ENCODE peak calls at places on chromosomes 6 and 20, in seven cellular contexts. One of them, this sample, is unnamed.

GRCh38 chr6:24440897-24441598 is 38.3 kb downstream of the MRS2 start:
- DNase-seq in esophagus squamous epithelium: no peak
- DNase-seq in thoracic aorta: no peak
- DNase-seq in IMR-90: no peak
- DNase-seq in MM.1S: no peak
- DNase-seq in cardiac muscle cell: no peak
- DNase-seq in neural progenitor cell: no peak
- DNase-seq in this sample: no peak

GRCh38 chr20:38229376-38230252 is 30.9 kb downstream of the KIAA1755 start:
- DNase-seq in MM.1S: no peak
- DNase-seq in thoracic aorta: no peak
- DNase-seq in IMR-90: no peak
- DNase-seq in esophagus squamous epithelium: no peak
- DNase-seq in neural progenitor cell: peak; percentile 46
- DNase-seq in cardiac muscle cell: peak; percentile 52
- DNase-seq in this sample: no peak

GRCh38 chr6:149515494-149515893 is 30.3 kb downstream of the PPIL4 start:
- DNase-seq in neural progenitor cell: no peak
- DNase-seq in MM.1S: no peak
- DNase-seq in esophagus squamous epithelium: no peak
- DNase-seq in thoracic aorta: no peak
- DNase-seq in IMR-90: no peak
- DNase-seq in cardiac muscle cell: no peak
- DNase-seq in this sample: no peak

GRCh38 chr6:155505560-155505959 is 49.9 kb upstream of the NOX3 start:
- DNase-seq in neural progenitor cell: no peak
- DNase-seq in esophagus squamous epithelium: no peak
- DNase-seq in thoracic aorta: no peak
- DNase-seq in MM.1S: no peak
- DNase-seq in IMR-90: no peak
- DNase-seq in cardiac muscle cell: no peak
- DNase-seq in this sample: no peak

GRCh38 chr6:106300944-106301343 is 24.6 kb downstream of the ATG5 start:
- DNase-seq in esophagus squamous epithelium: no peak
- DNase-seq in cardiac muscle cell: peak; percentile 61
- DNase-seq in IMR-90: peak; percentile 65
- DNase-seq in thoracic aorta: no peak
- DNase-seq in MM.1S: peak; percentile 39
- DNase-seq in neural progenitor cell: peak; percentile 11
- DNase-seq in this sample: no peak

GRCh38 chr20:645318-646106 is 7.5 kb downstream of the SRXN1 start:
- DNase-seq in neural progenitor cell: peak; percentile 86
- DNase-seq in IMR-90: peak; percentile 57
- DNase-seq in MM.1S: peak; percentile 73
- DNase-seq in esophagus squamous epithelium: no peak
- DNase-seq in cardiac muscle cell: peak; percentile 75
- DNase-seq in thoracic aorta: no peak
- DNase-seq in this sample: peak; percentile 63

GRCh38 chr6:37501632-37502466 is 2.2 kb upstream of the CCDC167 start:
- DNase-seq in esophagus squamous epithelium: no peak
- DNase-seq in IMR-90: no peak
- DNase-seq in MM.1S: no peak
- DNase-seq in thoracic aorta: no peak
- DNase-seq in neural progenitor cell: no peak
- DNase-seq in cardiac muscle cell: no peak
- DNase-seq in this sample: peak; percentile 45

GRCh38 chr20:63594043-63594561 is 20.1 kb upstream of the HELZ2 start:
- DNase-seq in neural progenitor cell: no peak
- DNase-seq in cardiac muscle cell: peak; percentile 72
- DNase-seq in esophagus squamous epithelium: no peak
- DNase-seq in thoracic aorta: no peak
- DNase-seq in IMR-90: peak; percentile 53
- DNase-seq in MM.1S: no peak
- DNase-seq in this sample: no peak

GRCh38 chr6:1590580-1590979 is 19.1 kb upstream of the FOXC1 start:
- DNase-seq in MM.1S: no peak
- DNase-seq in thoracic aorta: no peak
- DNase-seq in cardiac muscle cell: no peak
- DNase-seq in neural progenitor cell: no peak
- DNase-seq in esophagus squamous epithelium: no peak
- DNase-seq in IMR-90: no peak
- DNase-seq in this sample: no peak

GRCh38 chr20:45470262-45470931 is 844 bp downstream of the WFDC2 start:
- DNase-seq in MM.1S: peak; percentile 42
- DNase-seq in cardiac muscle cell: peak; percentile 25
- DNase-seq in neural progenitor cell: peak; percentile 65
- DNase-seq in esophagus squamous epithelium: no peak
- DNase-seq in thoracic aorta: no peak
- DNase-seq in IMR-90: no peak
- DNase-seq in this sample: peak; percentile 27

GRCh38 chr20:45467172-45467571 is 2.4 kb upstream of the WFDC2 start:
- DNase-seq in esophagus squamous epithelium: no peak
- DNase-seq in thoracic aorta: no peak
- DNase-seq in IMR-90: no peak
- DNase-seq in MM.1S: no peak
- DNase-seq in cardiac muscle cell: no peak
- DNase-seq in neural progenitor cell: no peak
- DNase-seq in this sample: no peak

GRCh38 chr20:45470939-45471338 is 1.4 kb downstream of the WFDC2 start:
- DNase-seq in esophagus squamous epithelium: no peak
- DNase-seq in thoracic aorta: no peak
- DNase-seq in cardiac muscle cell: peak; percentile 23
- DNase-seq in MM.1S: peak; percentile 23
- DNase-seq in neural progenitor cell: peak; percentile 33
- DNase-seq in IMR-90: no peak
- DNase-seq in this sample: no peak

GRCh38 chr20:45467861-45468260 is 1.7 kb upstream of the WFDC2 start:
- DNase-seq in cardiac muscle cell: no peak
- DNase-seq in IMR-90: no peak
- DNase-seq in MM.1S: no peak
- DNase-seq in thoracic aorta: no peak
- DNase-seq in neural progenitor cell: no peak
- DNase-seq in esophagus squamous epithelium: no peak
- DNase-seq in this sample: no peak

GRCh38 chr20:45469336-45470261 is at the start of gene WFDC2:
- DNase-seq in thoracic aorta: no peak
- DNase-seq in neural progenitor cell: peak; percentile 69
- DNase-seq in esophagus squamous epithelium: no peak
- DNase-seq in cardiac muscle cell: no peak
- DNase-seq in IMR-90: no peak
- DNase-seq in MM.1S: no peak
- DNase-seq in this sample: no peak
- H3K27ac ChIP-seq in thoracic aorta: no peak within 1 kb of the TSS
- H3K27ac ChIP-seq in neural progenitor cell: no peak within 1 kb of the TSS
- H3K27ac ChIP-seq in esophagus squamous epithelium: peak within 1 kb of the TSS; percentile 64
- H3K27ac ChIP-seq in cardiac muscle cell: no peak within 1 kb of the TSS
- H3K27ac ChIP-seq in IMR-90: no peak within 1 kb of the TSS
- H3K27ac ChIP-seq in MM.1S: no peak within 1 kb of the TSS
- H3K27ac ChIP-seq in this sample: no peak within 1 kb of the TSS

GRCh38 chr6:160768101-160768500 is 66.1 kb downstream of the PLG start:
- DNase-seq in neural progenitor cell: no peak
- DNase-seq in MM.1S: no peak
- DNase-seq in esophagus squamous epithelium: no peak
- DNase-seq in thoracic aorta: no peak
- DNase-seq in IMR-90: no peak
- DNase-seq in cardiac muscle cell: no peak
- DNase-seq in this sample: no peak

GRCh38 chr6:160765412-160765811 is 63.4 kb downstream of the PLG start:
- DNase-seq in cardiac muscle cell: no peak
- DNase-seq in IMR-90: no peak
- DNase-seq in neural progenitor cell: no peak
- DNase-seq in esophagus squamous epithelium: no peak
- DNase-seq in MM.1S: no peak
- DNase-seq in thoracic aorta: no peak
- DNase-seq in this sample: no peak

GRCh38 chr6:160766657-160767018 is 64.6 kb downstream of the PLG start:
- DNase-seq in cardiac muscle cell: no peak
- DNase-seq in MM.1S: no peak
- DNase-seq in thoracic aorta: no peak
- DNase-seq in esophagus squamous epithelium: no peak
- DNase-seq in IMR-90: no peak
- DNase-seq in neural progenitor cell: no peak
- DNase-seq in this sample: no peak

GRCh38 chr6:160767019-160767646 is 65.1 kb downstream of the PLG start:
- DNase-seq in cardiac muscle cell: peak; percentile 74
- DNase-seq in IMR-90: no peak
- DNase-seq in neural progenitor cell: peak; percentile 86
- DNase-seq in esophagus squamous epithelium: no peak
- DNase-seq in thoracic aorta: no peak
- DNase-seq in MM.1S: peak; percentile 65
- DNase-seq in this sample: peak; percentile 8

DNA sequence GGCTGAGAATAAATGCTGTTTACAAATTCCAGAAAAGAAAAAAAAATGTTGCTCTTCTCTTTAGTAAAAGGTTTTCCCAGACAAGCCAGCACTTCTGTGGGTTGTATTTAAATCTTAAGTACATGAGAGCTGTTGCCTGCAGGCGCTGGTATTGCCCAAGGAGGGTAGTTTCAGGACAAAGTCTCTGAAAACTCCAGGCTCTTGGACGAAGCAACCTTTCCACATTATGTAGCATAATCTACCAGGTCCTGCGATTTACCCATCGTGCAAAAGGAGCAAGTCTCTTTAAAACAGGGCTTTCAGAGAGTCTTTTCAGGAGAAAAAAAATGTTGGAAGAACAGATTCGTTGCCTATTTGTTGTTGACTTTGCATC is 65.6 kb downstream of the PLG start:
- DNase-seq in esophagus squamous epithelium: no peak
- DNase-seq in cardiac muscle cell: no peak
- DNase-seq in IMR-90: no peak
- DNase-seq in MM.1S: no peak
- DNase-seq in thoracic aorta: no peak
- DNase-seq in neural progenitor cell: no peak
- DNase-seq in this sample: no peak
- H3K4me3 ChIP-seq in esophagus squamous epithelium: peak overlapping the region; percentile 56
- H3K4me3 ChIP-seq in cardiac muscle cell: no peak overlapping the region
- H3K4me3 ChIP-seq in IMR-90: no peak overlapping the region
- H3K4me3 ChIP-seq in MM.1S: no peak overlapping the region
- H3K4me3 ChIP-seq in thoracic aorta: peak overlapping the region; percentile 74
- H3K4me3 ChIP-seq in neural progenitor cell: peak overlapping the region; percentile 60
- H3K4me3 ChIP-seq in this sample: no peak overlapping the region

DNA sequence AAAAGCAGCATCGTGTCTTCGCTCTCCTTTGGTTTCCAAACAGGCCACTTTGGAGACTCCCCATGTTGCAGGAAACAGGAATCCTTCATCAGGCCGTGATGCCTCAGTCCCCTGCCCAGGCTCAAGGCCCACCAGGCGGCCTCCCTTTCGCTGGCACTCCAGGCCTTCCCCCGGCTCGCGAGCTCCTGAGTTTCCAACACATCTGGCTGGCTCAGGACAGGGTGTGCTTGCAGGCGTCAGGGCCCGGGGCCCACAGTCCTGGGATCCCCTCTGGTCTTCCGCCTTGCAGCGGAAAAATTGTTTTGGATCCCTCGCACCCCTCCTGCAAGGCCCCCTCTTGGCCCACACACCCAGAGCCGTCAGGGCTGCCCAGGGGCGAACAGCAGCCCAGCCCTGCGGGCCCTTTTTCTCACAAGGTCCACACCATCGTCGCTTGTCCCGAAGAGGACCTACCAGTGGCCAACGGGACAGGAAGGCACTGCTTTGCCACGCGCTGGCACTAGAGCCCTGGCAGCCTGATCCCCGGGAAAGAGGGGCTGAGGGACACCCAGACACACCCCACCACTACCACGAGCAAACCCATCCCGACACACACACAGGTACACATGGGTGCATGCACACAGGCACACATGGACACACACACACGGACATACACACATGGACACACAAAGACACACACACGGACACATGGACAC is 1930.9 kb upstream of the DEFB115 start:
- DNase-seq in cardiac muscle cell: no peak
- DNase-seq in esophagus squamous epithelium: no peak
- DNase-seq in thoracic aorta: no peak
- DNase-seq in IMR-90: no peak
- DNase-seq in neural progenitor cell: no peak
- DNase-seq in MM.1S: no peak
- DNase-seq in this sample: no peak
- H3K9me3 ChIP-seq in cardiac muscle cell: no peaks in the 10 kb centered on the region
- H3K9me3 ChIP-seq in esophagus squamous epithelium: peaks cover 24% of the 10 kb centered on the region
- H3K9me3 ChIP-seq in thoracic aorta: no peaks in the 10 kb centered on the region
- H3K9me3 ChIP-seq in IMR-90: peaks cover 29% of the 10 kb centered on the region
- H3K9me3 ChIP-seq in neural progenitor cell: peaks cover 2% of the 10 kb centered on the region
- H3K9me3 ChIP-seq in MM.1S: no peaks in the 10 kb centered on the region
- H3K9me3 ChIP-seq in this sample: no peaks in the 10 kb centered on the region

GRCh38 chr6:93177918-93178317 is 241.4 kb downstream of the EPHA7 start:
- DNase-seq in esophagus squamous epithelium: no peak
- DNase-seq in MM.1S: no peak
- DNase-seq in neural progenitor cell: no peak
- DNase-seq in IMR-90: no peak
- DNase-seq in thoracic aorta: no peak
- DNase-seq in cardiac muscle cell: no peak
- DNase-seq in this sample: no peak
- H3K27ac ChIP-seq in esophagus squamous epithelium: no peak overlapping the region
- H3K27ac ChIP-seq in MM.1S: no peak overlapping the region
- H3K27ac ChIP-seq in neural progenitor cell: no peak overlapping the region
- H3K27ac ChIP-seq in IMR-90: no peak overlapping the region
- H3K27ac ChIP-seq in thoracic aorta: no peak overlapping the region
- H3K27ac ChIP-seq in cardiac muscle cell: peak overlapping the region; percentile 0
- H3K27ac ChIP-seq in this sample: no peak overlapping the region